ENCODE peak calls at places on chromosomes 16 and 17, in six cellular contexts. L is colonic mucosa, V is PC-3, S is A549, X is uterus, H is endodermal cell. J is an unnamed sample. For H3K4me1, the result is how much of the 10 kb centered on the place peaks cover.

GRCh38 chr17:67606896-67607604 is 110.7 kb upstream of the NOL11 start:
- DNase-seq in L (no peak), V (no peak), S (no peak), X (no peak), H (no peak), J (no peak)

GRCh38 chr17:57634713-57635465 is 110.2 kb downstream of the CCDC182 start:
- DNase-seq in L (no peak), V (no peak), S (no peak), X (no peak), H (no peak), J (no peak)

GRCh38 chr17:7367918-7368596 is 12.8 kb upstream of the TNK1 start:
- DNase-seq in L (no peak), V (no peak), S (no peak), X (no peak), H (peak), J (no peak)

GRCh38 chr16:58490100-58490499 is 9.8 kb upstream of the NDRG4 start:
- DNase-seq in L (no peak), V (no peak), S (no peak), X (no peak), H (no peak), J (no peak)

GRCh38 chr16:50467943-50468748 is 80.0 kb upstream of the NKD1 start:
- DNase-seq in L (no peak), V (no peak), S (no peak), X (no peak), H (peak), J (no peak)

GRCh38 chr17:77246110-77247047 is 105.6 kb downstream of the SEC14L1 start:
- DNase-seq in L (no peak), V (no peak), S (no peak), X (no peak), H (peak), J (no peak)

GRCh38 chr17:79482719-79483118 is 128.1 kb downstream of the RBFOX3 start:
- DNase-seq in L (no peak), V (no peak), S (no peak), X (no peak), H (peak), J (no peak)

GRCh38 chr16:70746040-70746707 is 54.8 kb downstream of the VAC14 start:
- DNase-seq in L (peak), V (peak), S (peak), X (peak), H (no peak), J (peak)

GRCh38 chr16:56841233-56841632 is 23.8 kb upstream of the SLC12A3 start:
- DNase-seq in L (no peak), V (no peak), S (no peak), X (no peak), H (no peak), J (no peak)

GRCh38 chr17:2405247-2405926 is 4.5 kb upstream of the MNT start:
- DNase-seq in L (peak), V (peak), S (peak), X (no peak), H (peak), J (no peak)

GRCh38 chr17:8005357-8005756 is 2.9 kb downstream of the GUCY2D start:
- DNase-seq in L (no peak), V (no peak), S (no peak), X (no peak), H (no peak), J (no peak)

GRCh38 chr17:66787914-66788313 is 47.0 kb upstream of the CACNG5 start:
- DNase-seq in L (no peak), V (no peak), S (no peak), X (no peak), H (no peak), J (no peak)

GRCh38 chr16:72739577-72739976 is 308.4 kb downstream of the ZFHX3 start:
- DNase-seq in L (no peak), V (peak), S (no peak), X (no peak), H (no peak), J (no peak)

GRCh38 chr16:24645739-24646645 is 83.5 kb upstream of the TNRC6A start:
- DNase-seq in L (peak), V (peak), S (peak), X (peak), H (no peak), J (no peak)

GRCh38 chr16:48531011-48531962 is 78.7 kb downstream of the N4BP1 start:
- DNase-seq in L (no peak), V (no peak), S (no peak), X (peak), H (peak), J (no peak)

GRCh38 chr17:49434821-49435581 is 20.3 kb upstream of the PHB1 start:
- DNase-seq in L (peak), V (peak), S (peak), X (peak), H (peak), J (peak)

GRCh38 chr16:49652441-49653175 is 203.3 kb downstream of the ZNF423 start:
- DNase-seq in L (peak), V (no peak), S (no peak), X (peak), H (no peak), J (no peak)

GRCh38 chr16:69796285-69797118 is 34.4 kb downstream of the WWP2 start:
- DNase-seq in L (peak), V (peak), S (peak), X (peak), H (peak), J (peak)

GRCh38 chr16:47492428-47493357 is 31.6 kb downstream of the PHKB start:
- DNase-seq in L (peak), V (no peak), S (no peak), X (peak), H (no peak), J (peak)

GRCh38 chr17:44209786-44210341 is 9.6 kb downstream of the UBTF start:
- DNase-seq in L (no peak), V (peak), S (no peak), X (no peak), H (no peak), J (no peak)

GRCh38 chr16:72876221-72876620 is 171.7 kb downstream of the ZFHX3 start:
- DNase-seq in L (peak), V (no peak), S (no peak), X (peak), H (no peak), J (no peak)

GRCh38 chr17:56269509-56269908 is 116.2 kb downstream of the ANKFN1 start:
- DNase-seq in L (no peak), V (no peak), S (no peak), X (no peak), H (no peak), J (no peak)

GRCh38 chr17:32912218-32912897 is 15.6 kb upstream of the TMEM98 start:
- DNase-seq in L (peak), V (peak), S (peak), X (peak), H (peak), J (peak)

GRCh38 chr17:69265873-69266272 is 37.2 kb upstream of the ABCA10 start:
- DNase-seq in L (no peak), V (no peak), S (no peak), X (no peak), H (no peak), J (no peak)

GRCh38 chr16:90008708-90009145 is 10.5 kb downstream of the DBNDD1 start:
- DNase-seq in L (no peak), V (no peak), S (no peak), X (no peak), H (no peak), J (no peak)

GRCh38 chr16:48498761-48499600 is 111.0 kb downstream of the N4BP1 start:
- DNase-seq in L (peak), V (peak), S (peak), X (peak), H (no peak), J (peak)

GRCh38 chr17:38730526-38731379 is 612 bp downstream of the CISD3 start:
- DNase-seq in L (peak), V (peak), S (peak), X (peak), H (peak), J (no peak)

GRCh38 chr17:72890711-72891110 is 201.8 kb downstream of the SLC39A11 start:
- DNase-seq in L (no peak), V (peak), S (peak), X (no peak), H (no peak), J (no peak)

GRCh38 chr17:17539591-17539990 is 43.4 kb upstream of the RASD1 start:
- DNase-seq in L (peak), V (no peak), S (no peak), X (no peak), H (no peak), J (no peak)

GRCh38 chr17:17540278-17540906 is 44.2 kb upstream of the RASD1 start:
- DNase-seq in L (no peak), V (no peak), S (no peak), X (no peak), H (no peak), J (no peak)

GRCh38 chr17:17541640-17542001 is 45.4 kb upstream of the RASD1 start:
- DNase-seq in L (no peak), V (no peak), S (no peak), X (no peak), H (no peak), J (no peak)

GRCh38 chr17:17542906-17543635 is 46.9 kb upstream of the RASD1 start:
- DNase-seq in L (no peak), V (no peak), S (no peak), X (no peak), H (no peak), J (no peak)

GRCh38 chr17:17540935-17541639 is 44.9 kb upstream of the RASD1 start:
- DNase-seq in L (no peak), V (no peak), S (no peak), X (no peak), H (no peak), J (no peak)
- H3K4me1 ChIP-seq in L (under half), V (under half), S (under half), X (under half), H (under half), J (under half)

GRCh38 chr17:82270651-82271050 is 2.8 kb downstream of the CSNK1D start:
- DNase-seq in L (no peak), V (no peak), S (no peak), X (no peak), H (no peak), J (no peak)

GRCh38 chr17:82271401-82271800 is 2.1 kb downstream of the CSNK1D start:
- DNase-seq in L (no peak), V (no peak), S (no peak), X (no peak), H (no peak), J (no peak)

GRCh38 chr17:82274134-82275020 is 877 bp upstream of the CSNK1D start:
- DNase-seq in L (no peak), V (no peak), S (no peak), X (no peak), H (no peak), J (no peak)

GRCh38 chr17:82273327-82274133 is at the start of gene CSNK1D:
- DNase-seq in L (peak), V (peak), S (peak), X (peak), H (peak), J (peak)

DNA sequence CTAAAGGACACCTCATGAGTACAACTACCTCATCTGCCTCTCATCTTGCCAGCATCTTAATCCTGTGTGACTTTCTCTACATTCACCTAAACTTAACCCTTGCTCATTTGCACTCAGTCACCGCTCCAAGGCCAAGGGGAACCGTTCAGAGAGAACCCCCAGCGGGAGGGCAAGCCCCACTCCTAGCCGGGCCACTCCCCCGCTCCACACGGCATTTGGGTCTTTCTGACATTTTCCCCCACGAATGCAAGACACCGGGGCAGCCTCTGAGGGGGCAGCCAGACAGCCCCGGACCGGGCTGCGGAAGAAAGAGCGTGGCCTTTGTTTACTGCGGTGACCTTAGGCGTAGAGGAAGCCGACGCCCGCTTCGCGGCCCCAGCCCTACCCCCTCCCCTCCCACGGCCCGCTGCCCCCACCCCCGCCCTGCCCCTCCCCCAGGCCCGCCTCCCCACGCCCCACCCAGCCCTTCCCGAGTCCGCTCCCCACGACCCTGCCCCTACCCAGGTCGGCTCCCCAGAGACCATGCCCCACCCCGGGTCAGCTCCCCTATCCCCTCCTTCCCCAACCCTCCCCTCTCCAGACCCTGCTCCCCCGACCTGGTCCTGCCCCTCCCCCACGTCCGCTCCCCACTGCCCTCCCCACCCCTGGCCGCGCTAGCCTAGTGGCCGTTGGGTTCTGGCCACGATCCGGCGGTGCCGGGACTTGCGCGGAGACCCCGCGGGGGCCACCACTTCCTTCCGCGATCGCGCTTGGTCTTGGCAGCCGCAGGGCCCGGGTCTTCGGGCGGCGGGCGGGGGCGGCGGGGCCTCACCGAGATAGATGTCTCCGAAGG is 789 bp downstream of the CSNK1D start:
- DNase-seq in L (peak), V (no peak), S (no peak), X (peak), H (peak), J (no peak)
- H3K4me1 ChIP-seq in L (under half), V (half or more), S (half or more), X (under half), H (under half), J (under half)

GRCh38 chr16:4381935-4382794 is 10.5 kb downstream of the VASN start:
- DNase-seq in L (no peak), V (no peak), S (no peak), X (no peak), H (peak), J (no peak)
- H3K4me1 ChIP-seq in L (under half), V (under half), S (under half), X (under half), H (under half), J (under half)

GRCh38 chr16:17259751-17260270 is 210.9 kb downstream of the XYLT1 start:
- DNase-seq in L (no peak), V (no peak), S (no peak), X (no peak), H (no peak), J (no peak)
- H3K4me1 ChIP-seq in L (under half), V (under half), S (under half), X (under half), H (under half), J (under half)